ENCODE peak calls at places on chromosomes 2 and 18, in six cellular contexts. N is C1 segment of cervical spinal cord, V is mucosa of descending colon, X is T-helper 1 cell, H is AG04450, G is nephron progenitor cell. C is an unnamed sample.

GRCh38 chr2:127532296-127532695 is 3.2 kb upstream of the MYO7B start:
- DNase-seq in G (no peak), X (no peak), N (no peak), V (no peak), H (no peak), C (no peak)

GRCh38 chr2:1675633-1676032 is 68.7 kb downstream of the PXDN start:
- DNase-seq in X (no peak), G (no peak), V (no peak), N (no peak), H (peak), C (no peak)

GRCh38 chr2:176637497-176638166 is 368.4 kb downstream of the MTX2 start:
- DNase-seq in X (no peak), V (peak), H (no peak), G (peak), N (no peak), C (peak)

GRCh38 chr2:5743992-5744391 is 51.8 kb downstream of the SOX11 start:
- DNase-seq in H (no peak), V (no peak), N (no peak), G (no peak), X (no peak), C (no peak)

GRCh38 chr2:1727796-1728474 is 16.4 kb downstream of the PXDN start:
- DNase-seq in X (no peak), H (no peak), N (no peak), G (no peak), V (no peak), C (no peak)

GRCh38 chr2:232524771-232525170 is 1.2 kb upstream of the CHRND start:
- DNase-seq in X (no peak), H (no peak), V (peak), G (no peak), N (no peak), C (no peak)

GRCh38 chr2:187519419-187520120 is 34.7 kb downstream of the TFPI start:
- DNase-seq in N (no peak), G (no peak), H (no peak), X (no peak), V (no peak), C (no peak)

GRCh38 chr2:119085613-119086012 is 72.9 kb downstream of the C1QL2 start:
- DNase-seq in N (no peak), H (no peak), V (no peak), G (no peak), X (no peak), C (peak)

GRCh38 chr2:158953454-158953853 is 15.0 kb upstream of the TANC1 start:
- DNase-seq in G (no peak), V (no peak), X (no peak), H (no peak), N (no peak), C (no peak)

GRCh38 chr18:7104649-7105048 is 12.9 kb downstream of the LAMA1 start:
- DNase-seq in X (no peak), G (no peak), N (no peak), V (no peak), H (no peak), C (no peak)

GRCh38 chr18:79926715-79927596 is 24.5 kb downstream of the SLC66A2 start:
- DNase-seq in X (no peak), V (peak), N (no peak), G (no peak), H (no peak), C (peak)

GRCh38 chr2:144509548-144510205 is 10.2 kb downstream of the ZEB2 start:
- DNase-seq in H (no peak), X (no peak), V (no peak), N (no peak), G (no peak), C (no peak)

GRCh38 chr18:31741096-31741735 is 19.5 kb downstream of the SLC25A52 start:
- DNase-seq in V (no peak), X (peak), H (peak), N (no peak), G (peak), C (no peak)

GRCh38 chr2:196849895-196850294 is 40.7 kb upstream of the C2orf66 start:
- DNase-seq in N (no peak), X (no peak), V (no peak), G (no peak), H (no peak), C (peak)

C was measured in pancreas.